ENCODE peak calls at places on chromosomes 5 and 9, in five cellular contexts. One of them, this sample, is unnamed.

GRCh38 chr5:411728-412127 is 31.2 kb upstream of the EXOC3 start:
- DNase-seq in HepG2: no peak
- DNase-seq in astrocyte of the cerebellum: no peak
- DNase-seq in endodermal cell: peak
- DNase-seq in cardiac muscle cell: no peak
- DNase-seq in this sample: no peak

GRCh38 chr9:133269537-133270357 is 5.3 kb downstream of the ABO start:
- DNase-seq in endodermal cell: no peak
- DNase-seq in astrocyte of the cerebellum: no peak
- DNase-seq in HepG2: no peak
- DNase-seq in cardiac muscle cell: no peak
- DNase-seq in this sample: no peak

GRCh38 chr5:60332244-60333018 is 367.5 kb downstream of the DEPDC1B start:
- DNase-seq in astrocyte of the cerebellum: no peak
- DNase-seq in endodermal cell: no peak
- DNase-seq in cardiac muscle cell: no peak
- DNase-seq in HepG2: no peak
- DNase-seq in this sample: no peak

GRCh38 chr5:151063590-151063989 is 17.2 kb downstream of the TNIP1 start:
- DNase-seq in endodermal cell: no peak
- DNase-seq in astrocyte of the cerebellum: no peak
- DNase-seq in cardiac muscle cell: no peak
- DNase-seq in HepG2: no peak
- DNase-seq in this sample: no peak

GRCh38 chr9:91500509-91501011 is 76.9 kb upstream of the NFIL3 start:
- DNase-seq in endodermal cell: no peak
- DNase-seq in cardiac muscle cell: no peak
- DNase-seq in HepG2: no peak
- DNase-seq in astrocyte of the cerebellum: peak
- DNase-seq in this sample: no peak

GRCh38 chr5:134540747-134541733 is 15.6 kb downstream of the JADE2 start:
- DNase-seq in astrocyte of the cerebellum: no peak
- DNase-seq in HepG2: no peak
- DNase-seq in cardiac muscle cell: no peak
- DNase-seq in endodermal cell: no peak
- DNase-seq in this sample: no peak

GRCh38 chr9:97980918-97981827 is 2.0 kb upstream of the ANP32B start:
- DNase-seq in cardiac muscle cell: no peak
- DNase-seq in endodermal cell: no peak
- DNase-seq in astrocyte of the cerebellum: no peak
- DNase-seq in HepG2: peak
- DNase-seq in this sample: no peak

GRCh38 chr5:138463335-138464017 is 1.8 kb upstream of the EGR1 start:
- DNase-seq in endodermal cell: peak
- DNase-seq in cardiac muscle cell: no peak
- DNase-seq in HepG2: no peak
- DNase-seq in astrocyte of the cerebellum: peak
- DNase-seq in this sample: no peak

GRCh38 chr5:10337986-10338385 is 15.5 kb upstream of the MARCHF6 start:
- DNase-seq in astrocyte of the cerebellum: no peak
- DNase-seq in cardiac muscle cell: no peak
- DNase-seq in endodermal cell: no peak
- DNase-seq in HepG2: no peak
- DNase-seq in this sample: no peak

GRCh38 chr9:37707748-37708147 is 45.9 kb upstream of the TRMT10B start:
- DNase-seq in astrocyte of the cerebellum: no peak
- DNase-seq in HepG2: no peak
- DNase-seq in endodermal cell: no peak
- DNase-seq in cardiac muscle cell: no peak
- DNase-seq in this sample: no peak

GRCh38 chr5:174581483-174581882 is 142.9 kb upstream of the MSX2 start:
- DNase-seq in astrocyte of the cerebellum: no peak
- DNase-seq in cardiac muscle cell: peak
- DNase-seq in endodermal cell: peak
- DNase-seq in HepG2: peak
- DNase-seq in this sample: no peak

GRCh38 chr5:89457411-89458329 is 574.7 kb upstream of the MEF2C start:
- DNase-seq in astrocyte of the cerebellum: peak
- DNase-seq in HepG2: no peak
- DNase-seq in cardiac muscle cell: no peak
- DNase-seq in endodermal cell: no peak
- DNase-seq in this sample: no peak

GRCh38 chr5:105924366-105924765 is 1746.4 kb downstream of the EFNA5 start:
- DNase-seq in endodermal cell: no peak
- DNase-seq in HepG2: no peak
- DNase-seq in cardiac muscle cell: no peak
- DNase-seq in astrocyte of the cerebellum: no peak
- DNase-seq in this sample: peak

GRCh38 chr9:134989206-134990065 is 71.7 kb upstream of the FCN1 start:
- DNase-seq in HepG2: no peak
- DNase-seq in endodermal cell: no peak
- DNase-seq in astrocyte of the cerebellum: no peak
- DNase-seq in cardiac muscle cell: no peak
- DNase-seq in this sample: no peak

GRCh38 chr5:178308541-178309092 is 76.0 kb upstream of the PHYKPL start:
- DNase-seq in cardiac muscle cell: no peak
- DNase-seq in astrocyte of the cerebellum: no peak
- DNase-seq in HepG2: no peak
- DNase-seq in endodermal cell: peak
- DNase-seq in this sample: no peak

GRCh38 chr5:180804129-180804601 is 1.6 kb upstream of the MGAT1 start:
- DNase-seq in HepG2: no peak
- DNase-seq in endodermal cell: no peak
- DNase-seq in cardiac muscle cell: no peak
- DNase-seq in astrocyte of the cerebellum: no peak
- DNase-seq in this sample: no peak

GRCh38 chr5:57082441-57083067 is 91.3 kb upstream of the GPBP1 start:
- DNase-seq in astrocyte of the cerebellum: peak
- DNase-seq in cardiac muscle cell: no peak
- DNase-seq in endodermal cell: no peak
- DNase-seq in HepG2: peak
- DNase-seq in this sample: no peak

GRCh38 chr9:32395483-32396216 is 11.2 kb downstream of the ACO1 start:
- DNase-seq in endodermal cell: no peak
- DNase-seq in HepG2: no peak
- DNase-seq in cardiac muscle cell: no peak
- DNase-seq in astrocyte of the cerebellum: peak
- DNase-seq in this sample: peak

GRCh38 chr5:67014957-67015400 is 181.6 kb downstream of the CD180 start:
- DNase-seq in cardiac muscle cell: no peak
- DNase-seq in HepG2: no peak
- DNase-seq in astrocyte of the cerebellum: no peak
- DNase-seq in endodermal cell: no peak
- DNase-seq in this sample: no peak

GRCh38 chr5:148486456-148486855 is 102.7 kb downstream of the FBXO38 start:
- DNase-seq in endodermal cell: no peak
- DNase-seq in cardiac muscle cell: no peak
- DNase-seq in astrocyte of the cerebellum: no peak
- DNase-seq in HepG2: no peak
- DNase-seq in this sample: no peak

GRCh38 chr5:116652196-116652729 is 77.6 kb upstream of the SEMA6A start:
- DNase-seq in astrocyte of the cerebellum: peak
- DNase-seq in HepG2: peak
- DNase-seq in cardiac muscle cell: peak
- DNase-seq in endodermal cell: peak
- DNase-seq in this sample: no peak

DNA sequence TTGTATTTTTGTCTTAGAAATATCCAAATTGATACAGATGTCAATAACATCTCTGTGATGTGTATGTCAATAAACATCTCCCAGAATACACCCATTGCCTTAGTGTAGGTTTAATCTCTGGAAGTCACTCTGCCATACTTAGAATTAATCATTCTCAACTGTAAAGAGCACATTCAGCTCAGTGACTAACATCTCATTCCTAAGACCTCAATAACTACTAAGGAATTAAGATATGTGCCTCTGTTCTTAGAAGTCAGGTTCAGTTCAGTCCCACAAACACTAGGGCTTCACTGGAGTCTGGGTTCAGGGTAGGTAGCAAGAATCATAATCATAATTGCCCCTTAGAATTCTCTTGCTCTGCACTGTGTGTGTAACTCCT is 31.7 kb downstream of the UGCG start:
- DNase-seq in endodermal cell: no peak
- DNase-seq in cardiac muscle cell: no peak
- DNase-seq in astrocyte of the cerebellum: no peak
- DNase-seq in HepG2: no peak
- DNase-seq in this sample: no peak
- TF ChIP-seq CTCF in endodermal cell: no peak
- TF ChIP-seq CTCF in cardiac muscle cell: no peak
- TF ChIP-seq CTCF in astrocyte of the cerebellum: no peak
- TF ChIP-seq CTCF in HepG2: no peak
- TF ChIP-seq CTCF in this sample: no peak

DNA sequence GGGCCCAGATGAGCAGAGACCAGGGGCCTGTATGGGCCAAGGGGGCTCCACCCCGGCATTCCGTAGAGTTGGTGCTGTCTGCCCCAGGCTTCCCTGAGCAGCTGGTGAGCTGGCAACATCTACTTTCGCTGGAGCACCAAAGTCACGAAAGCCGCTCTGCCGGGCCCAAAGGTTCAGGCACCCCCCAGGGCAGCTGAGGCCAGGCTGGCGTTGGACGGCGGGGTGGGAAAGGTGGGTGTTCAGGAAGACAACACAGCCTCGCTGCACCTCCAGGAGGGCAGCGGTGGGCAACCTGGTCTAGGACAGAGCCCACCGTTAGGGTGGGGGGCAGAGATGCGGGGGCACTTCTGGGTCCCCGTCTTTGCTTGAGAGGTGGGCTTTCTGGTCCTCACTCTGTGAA is 30.1 kb upstream of the TMEM250 start:
- DNase-seq in endodermal cell: no peak
- DNase-seq in cardiac muscle cell: no peak
- DNase-seq in astrocyte of the cerebellum: no peak
- DNase-seq in HepG2: no peak
- DNase-seq in this sample: no peak
- H3K4me3 ChIP-seq in endodermal cell: no peak
- H3K4me3 ChIP-seq in cardiac muscle cell: no peak
- H3K4me3 ChIP-seq in astrocyte of the cerebellum: no peak
- H3K4me3 ChIP-seq in HepG2: no peak
- H3K4me3 ChIP-seq in this sample: no peak

DNA sequence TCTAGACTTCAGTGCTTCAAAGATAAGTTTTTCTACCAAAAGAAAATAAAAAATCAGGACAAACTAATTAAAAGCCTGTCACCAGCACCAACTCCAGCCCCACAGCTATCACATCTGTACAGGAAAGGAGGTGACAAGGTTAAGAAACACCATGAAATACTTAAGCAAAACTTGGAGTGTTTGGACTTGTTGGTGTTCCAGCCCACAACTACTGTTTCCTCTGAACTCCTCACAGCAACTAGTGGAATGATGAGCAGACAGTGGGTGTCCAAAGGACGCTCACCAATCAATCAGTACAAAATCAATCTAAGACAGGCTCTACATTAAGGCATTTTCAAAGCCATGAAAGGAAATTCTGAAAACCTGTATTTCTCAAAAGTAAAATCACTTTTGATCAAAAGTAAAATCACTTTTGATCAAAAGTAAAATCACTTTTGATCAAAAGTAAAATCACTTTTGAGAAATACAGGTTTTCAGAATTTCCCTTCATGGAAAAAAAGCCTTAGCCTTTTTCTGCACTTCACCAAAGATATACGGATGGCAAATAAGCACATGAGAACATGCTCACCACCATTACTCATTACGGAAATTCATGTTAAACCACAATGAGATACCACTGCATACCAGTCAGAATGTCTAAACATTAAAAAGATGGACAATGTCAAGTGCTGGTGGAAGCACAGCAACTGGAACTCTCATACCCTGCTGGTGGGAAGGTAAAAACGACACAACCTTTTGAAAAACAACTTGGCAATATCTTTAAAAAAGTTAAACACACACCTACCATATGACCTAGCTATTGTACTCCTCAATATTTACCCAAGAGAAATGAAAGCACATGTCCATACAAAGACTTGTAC is 79.7 kb downstream of the MED27 start:
- DNase-seq in cardiac muscle cell: no peak
- DNase-seq in HepG2: no peak
- DNase-seq in astrocyte of the cerebellum: peak
- DNase-seq in endodermal cell: no peak
- DNase-seq in this sample: peak
- TF ChIP-seq CTCF in cardiac muscle cell: peak
- TF ChIP-seq CTCF in HepG2: no peak
- TF ChIP-seq CTCF in astrocyte of the cerebellum: no peak
- TF ChIP-seq CTCF in endodermal cell: peak
- TF ChIP-seq CTCF in this sample: peak

GRCh38 chr5:14226992-14227391 is 83.8 kb downstream of the TRIO start:
- DNase-seq in astrocyte of the cerebellum: no peak
- DNase-seq in cardiac muscle cell: no peak
- DNase-seq in endodermal cell: no peak
- DNase-seq in HepG2: no peak
- DNase-seq in this sample: no peak

GRCh38 chr5:14229734-14230133 is 86.6 kb downstream of the TRIO start:
- DNase-seq in HepG2: no peak
- DNase-seq in astrocyte of the cerebellum: no peak
- DNase-seq in endodermal cell: no peak
- DNase-seq in cardiac muscle cell: no peak
- DNase-seq in this sample: no peak

GRCh38 chr5:14227501-14227900 is 84.4 kb downstream of the TRIO start:
- DNase-seq in endodermal cell: no peak
- DNase-seq in HepG2: no peak
- DNase-seq in astrocyte of the cerebellum: no peak
- DNase-seq in cardiac muscle cell: no peak
- DNase-seq in this sample: no peak

GRCh38 chr5:14229181-14229580 is 86.0 kb downstream of the TRIO start:
- DNase-seq in cardiac muscle cell: no peak
- DNase-seq in HepG2: no peak
- DNase-seq in astrocyte of the cerebellum: no peak
- DNase-seq in endodermal cell: no peak
- DNase-seq in this sample: no peak

DNA sequence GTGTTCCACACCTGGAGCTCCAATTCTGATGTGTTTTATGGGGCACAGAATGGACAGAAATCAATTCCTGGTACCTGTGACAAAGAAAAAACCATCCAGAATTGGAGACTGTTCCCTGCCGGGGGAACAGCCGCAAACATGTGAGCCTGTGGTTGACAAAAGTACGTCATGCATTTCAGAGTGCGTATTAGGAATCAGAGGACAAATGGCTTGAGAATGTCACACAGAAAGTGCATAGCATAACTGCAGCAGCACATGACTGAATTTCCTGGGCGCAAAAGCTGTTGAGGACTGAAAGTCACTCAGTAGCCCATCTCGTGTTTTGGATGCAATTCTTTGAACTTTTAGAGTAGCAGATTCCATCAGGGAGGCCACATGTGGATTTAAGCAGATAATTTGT is 85.1 kb downstream of the TRIO start:
- DNase-seq in astrocyte of the cerebellum: no peak
- DNase-seq in cardiac muscle cell: no peak
- DNase-seq in endodermal cell: no peak
- DNase-seq in HepG2: no peak
- DNase-seq in this sample: no peak
- H3K4me3 ChIP-seq in astrocyte of the cerebellum: no peak
- H3K4me3 ChIP-seq in cardiac muscle cell: no peak
- H3K4me3 ChIP-seq in endodermal cell: no peak
- H3K4me3 ChIP-seq in HepG2: no peak
- H3K4me3 ChIP-seq in this sample: no peak

GRCh38 chr9:130167927-130168326 is 4.3 kb upstream of the NCS1 start:
- DNase-seq in astrocyte of the cerebellum: no peak
- DNase-seq in cardiac muscle cell: no peak
- DNase-seq in endodermal cell: peak
- DNase-seq in HepG2: no peak
- DNase-seq in this sample: no peak
- TF ChIP-seq CTCF in astrocyte of the cerebellum: no peak
- TF ChIP-seq CTCF in cardiac muscle cell: no peak
- TF ChIP-seq CTCF in endodermal cell: peak
- TF ChIP-seq CTCF in HepG2: peak
- TF ChIP-seq CTCF in this sample: no peak

GRCh38 chr5:76717222-76718083 is 1.5 kb downstream of the F2R start:
- DNase-seq in astrocyte of the cerebellum: no peak
- DNase-seq in endodermal cell: no peak
- DNase-seq in HepG2: no peak
- DNase-seq in cardiac muscle cell: peak
- DNase-seq in this sample: no peak
- H3K4me3 ChIP-seq in astrocyte of the cerebellum: peak
- H3K4me3 ChIP-seq in endodermal cell: peak
- H3K4me3 ChIP-seq in HepG2: peak
- H3K4me3 ChIP-seq in cardiac muscle cell: peak
- H3K4me3 ChIP-seq in this sample: peak

This sample was measured in AG04449.